ENCODE peak calls at places on chromosomes 5 and 9, in eight cellular contexts. I, H, W, D, J, B, O and P are unnamed samples.

GRCh38 chr9:19138084-19138483 is 10.8 kb upstream of the PLIN2 start:
- DNase-seq in I (no peak), H (no peak), W (no peak), D (no peak), J (no peak), B (peak; percentile 47), O (no peak), P (no peak)

GRCh38 chr5:107554776-107555424 is 115.8 kb downstream of the EFNA5 start:
- DNase-seq in I (no peak), H (no peak), W (no peak), D (no peak), J (no peak), B (no peak), O (no peak), P (no peak)

GRCh38 chr5:134913795-134914194 is 8.9 kb downstream of the PCBD2 start:
- DNase-seq in I (no peak), H (no peak), W (no peak), D (no peak), J (no peak), B (no peak), O (no peak), P (no peak)

GRCh38 chr9:437066-438015 is 222.7 kb downstream of the DOCK8 start:
- DNase-seq in I (no peak), H (no peak), W (no peak), D (no peak), J (no peak), B (peak; percentile 93), O (peak; percentile 74), P (no peak)

GRCh38 chr9:37511006-37511714 is 25.4 kb downstream of the POLR1E start:
- DNase-seq in I (no peak), H (no peak), W (no peak), D (no peak), J (no peak), B (no peak), O (peak; percentile 14), P (no peak)

GRCh38 chr9:124698265-124698664 is 72.8 kb downstream of the NR6A1 start:
- DNase-seq in I (no peak), H (no peak), W (no peak), D (no peak), J (no peak), B (peak; percentile 88), O (peak; percentile 76), P (no peak)

GRCh38 chr5:172412724-172413260 is 41.5 kb downstream of the SH3PXD2B start:
- DNase-seq in I (peak; percentile 86), H (peak; percentile 24), W (peak; percentile 9), D (peak; percentile 96), J (no peak), B (peak; percentile 99), O (peak; percentile 98), P (peak; percentile 97)

GRCh38 chr5:1527533-1528205 is 3.9 kb upstream of the LPCAT1 start:
- DNase-seq in I (no peak), H (no peak), W (no peak), D (no peak), J (no peak), B (no peak), O (no peak), P (peak; percentile 21)

GRCh38 chr9:124886866-124887492 is 25.0 kb downstream of the ARPC5L start:
- DNase-seq in I (no peak), H (no peak), W (no peak), D (no peak), J (no peak), B (no peak), O (no peak), P (no peak)

GRCh38 chr9:1890806-1891205 is 124.3 kb upstream of the SMARCA2 start:
- DNase-seq in I (no peak), H (no peak), W (no peak), D (no peak), J (no peak), B (peak; percentile 26), O (no peak), P (no peak)

GRCh38 chr5:132458651-132459030 is 31.9 kb downstream of the IRF1 start:
- DNase-seq in I (no peak), H (peak; percentile 55), W (peak; percentile 54), D (no peak), J (no peak), B (peak; percentile 91), O (peak; percentile 68), P (no peak)

GRCh38 chr9:16282216-16282615 is 588.3 kb downstream of the BNC2 start:
- DNase-seq in I (no peak), H (no peak), W (no peak), D (no peak), J (no peak), B (peak; percentile 41), O (peak; percentile 35), P (no peak)

GRCh38 chr5:44225231-44226160 is 163.7 kb downstream of the FGF10 start:
- DNase-seq in I (no peak), H (no peak), W (no peak), D (no peak), J (no peak), B (no peak), O (no peak), P (peak; percentile 8)

GRCh38 chr9:134328841-134329575 is 2.8 kb downstream of the RXRA start:
- DNase-seq in I (peak; percentile 75), H (peak; percentile 61), W (no peak), D (peak; percentile 84), J (no peak), B (no peak), O (peak; percentile 84), P (peak; percentile 87)

GRCh38 chr9:100111235-100111634 is 12.2 kb downstream of the INVS start:
- DNase-seq in I (peak; percentile 56), H (no peak), W (no peak), D (peak; percentile 92), J (no peak), B (peak; percentile 99), O (peak; percentile 98), P (peak; percentile 96)

GRCh38 chr5:80967500-80968181 is 7.5 kb downstream of the RASGRF2 start:
- DNase-seq in I (no peak), H (peak; percentile 29), W (no peak), D (peak; percentile 81), J (peak; percentile 93), B (peak; percentile 90), O (peak; percentile 62), P (no peak)

GRCh38 chr5:127042593-127042992 is 12.2 kb upstream of the MARCHF3 start:
- DNase-seq in I (no peak), H (no peak), W (peak; percentile 13), D (no peak), J (no peak), B (peak; percentile 6), O (peak; percentile 19), P (no peak)

GRCh38 chr5:127040779-127041520 is 10.6 kb upstream of the MARCHF3 start:
- DNase-seq in I (peak; percentile 54), H (peak; percentile 88), W (no peak), D (no peak), J (no peak), B (peak; percentile 82), O (no peak), P (no peak)

GRCh38 chr5:127046343-127047072 is 16.1 kb upstream of the MARCHF3 start:
- DNase-seq in I (no peak), H (no peak), W (no peak), D (no peak), J (no peak), B (no peak), O (no peak), P (no peak)

GRCh38 chr5:127038550-127038949 is 8.2 kb upstream of the MARCHF3 start:
- DNase-seq in I (no peak), H (peak; percentile 32), W (no peak), D (no peak), J (no peak), B (no peak), O (no peak), P (no peak)

GRCh38 chr5:127041571-127041970 is 11.2 kb upstream of the MARCHF3 start:
- DNase-seq in I (no peak), H (peak; percentile 27), W (no peak), D (no peak), J (no peak), B (peak; percentile 33), O (peak; percentile 52), P (no peak)
- H3K4me3 ChIP-seq in I (no peak overlapping the region), H (no peak overlapping the region), W (no peak overlapping the region), D (no peak overlapping the region), J (no peak overlapping the region), B (no peak overlapping the region), O (no peak overlapping the region), P (no peak overlapping the region)

DNA sequence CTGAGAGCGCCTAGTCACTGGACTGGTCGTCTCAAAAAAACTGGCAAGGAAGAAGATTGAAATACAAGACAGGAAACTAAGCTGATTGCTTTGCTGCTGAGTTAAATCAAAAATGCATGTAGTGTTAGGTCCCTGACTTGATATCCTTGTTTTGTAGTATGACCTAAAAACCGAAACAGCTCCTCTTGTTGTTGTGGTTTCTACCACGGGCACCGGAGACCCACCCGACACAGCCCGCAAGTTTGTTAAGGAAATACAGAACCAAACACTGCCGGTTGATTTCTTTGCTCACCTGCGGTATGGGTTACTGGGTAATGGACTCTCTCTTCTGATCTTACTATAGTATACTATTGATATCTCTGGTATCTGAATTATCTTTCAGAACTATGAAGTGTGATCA is 4.3 kb downstream of the MTRR start:
- DNase-seq in I (no peak), H (no peak), W (peak; percentile 76), D (no peak), J (no peak), B (no peak), O (no peak), P (no peak)
- H3K4me3 ChIP-seq in I (no peak overlapping the region), H (no peak overlapping the region), W (peak overlapping the region; percentile 95), D (no peak overlapping the region), J (no peak overlapping the region), B (no peak overlapping the region), O (no peak overlapping the region), P (no peak overlapping the region)

DNA sequence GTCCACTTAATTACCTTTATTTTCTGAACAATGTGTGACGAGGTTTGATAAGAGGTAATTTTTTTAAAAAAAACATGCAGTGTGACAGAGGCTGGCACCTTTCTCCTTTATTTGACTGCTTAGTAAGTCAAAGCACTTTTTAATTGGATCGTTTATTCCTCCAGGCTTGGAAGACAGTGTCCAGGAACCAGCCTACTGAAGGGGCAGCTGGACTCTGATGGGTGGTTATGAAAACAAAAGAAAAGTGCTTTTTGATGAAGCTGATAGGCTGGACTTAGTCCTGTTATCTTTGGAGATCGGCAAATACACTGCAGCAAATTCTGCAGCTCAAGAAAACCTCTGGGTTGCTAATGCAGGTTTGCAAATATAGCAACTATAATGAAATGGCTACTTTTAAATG is 141.7 kb downstream of the DCP2 start:
- DNase-seq in I (no peak), H (no peak), W (no peak), D (no peak), J (no peak), B (no peak), O (no peak), P (no peak)
- H3K4me3 ChIP-seq in I (no peak overlapping the region), H (no peak overlapping the region), W (no peak overlapping the region), D (no peak overlapping the region), J (no peak overlapping the region), B (no peak overlapping the region), O (no peak overlapping the region), P (no peak overlapping the region)

DNA sequence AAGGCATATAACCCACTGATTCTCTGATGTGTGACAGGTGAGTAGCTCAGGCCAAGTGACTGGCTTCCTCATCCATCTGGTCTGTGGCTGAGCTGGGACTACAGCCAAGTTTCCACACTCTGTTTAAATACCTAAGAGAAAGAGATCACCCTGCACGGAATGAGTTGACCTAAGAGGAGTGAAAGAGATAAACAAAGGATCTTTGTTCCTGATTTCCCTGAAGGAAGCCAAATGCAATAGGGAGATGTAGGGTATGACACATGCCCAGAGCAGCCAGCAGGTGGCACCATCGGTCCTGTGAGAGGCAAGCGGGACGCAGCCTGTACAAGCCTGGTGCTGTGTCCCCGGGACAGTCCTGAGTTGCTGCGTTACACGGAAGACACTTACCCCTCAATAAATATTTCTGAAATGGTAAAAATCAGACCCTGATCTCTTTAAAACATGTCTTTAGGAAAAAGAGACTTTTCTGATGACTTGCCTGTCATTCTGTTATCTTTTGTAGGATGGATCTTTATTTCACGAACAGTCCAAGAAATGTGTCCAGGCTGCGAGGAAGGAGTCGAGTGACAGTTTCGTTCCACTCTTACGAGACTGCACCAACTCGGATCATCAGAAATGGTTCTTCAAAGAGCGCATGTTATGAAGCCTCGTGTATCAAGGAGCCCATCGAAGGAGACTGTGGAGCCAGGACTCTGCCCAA is 41.1 kb downstream of the GALNT12 start:
- DNase-seq in I (peak; percentile 93), H (peak; percentile 93), W (peak; percentile 81), D (peak; percentile 97), J (peak; percentile 70), B (peak; percentile 92), O (peak; percentile 92), P (peak; percentile 96)
- H3K4me3 ChIP-seq in I (no peak overlapping the region), H (no peak overlapping the region), W (no peak overlapping the region), D (peak overlapping the region; percentile 27), J (no peak overlapping the region), B (no peak overlapping the region), O (peak overlapping the region; percentile 69), P (peak overlapping the region; percentile 23)